ENCODE peak calls at places on chromosomes 6 and 20, in six cellular contexts. S, F, Y, G, P and U are unnamed samples.

GRCh38 chr6:119608994-119609393 is 259.4 kb upstream of the MAN1A1 start:
- DNase-seq in G (no peak), Y (no peak), S (no peak), P (no peak), F (no peak), U (no peak)

GRCh38 chr6:10613077-10613476 is 81.3 kb downstream of the C6orf52 start:
- DNase-seq in G (no peak), P (peak), F (peak), S (peak), Y (no peak), U (no peak)

GRCh38 chr20:46994341-46994740 is 99.7 kb downstream of the EYA2 start:
- DNase-seq in F (no peak), G (peak), Y (no peak), S (no peak), P (no peak), U (peak)

GRCh38 chr20:50317644-50318043 is 127.0 kb downstream of the CEBPB start:
- DNase-seq in Y (no peak), F (no peak), S (no peak), P (no peak), G (no peak), U (no peak)

GRCh38 chr6:87407531-87407895 is 259 bp upstream of the CFAP206 start:
- DNase-seq in Y (peak), S (peak), G (peak), P (peak), F (peak), U (no peak)

GRCh38 chr20:45445805-45446562 is 23.6 kb upstream of the WFDC2 start:
- DNase-seq in P (no peak), S (peak), F (no peak), Y (peak), G (peak), U (no peak)

GRCh38 chr20:24823989-24824693 is 124.9 kb upstream of the CST7 start:
- DNase-seq in S (no peak), P (no peak), G (no peak), Y (no peak), F (no peak), U (no peak)

GRCh38 chr6:106535012-106535411 is 94.3 kb downstream of the RTN4IP1 start:
- DNase-seq in S (no peak), F (no peak), P (no peak), Y (no peak), G (no peak), U (no peak)

GRCh38 chr6:149483302-149483701 is 1.5 kb downstream of the ZC3H12D start:
- DNase-seq in S (no peak), F (no peak), Y (no peak), P (no peak), G (no peak), U (peak)

GRCh38 chr20:9280654-9281053 is 211.8 kb downstream of the PLCB4 start:
- DNase-seq in P (no peak), Y (no peak), G (no peak), S (peak), F (peak), U (no peak)

GRCh38 chr20:62595069-62595468 is 47.2 kb upstream of the SLCO4A1 start:
- DNase-seq in Y (no peak), P (no peak), F (no peak), S (no peak), G (no peak), U (no peak)

GRCh38 chr20:63132131-63132714 is 83.7 kb downstream of the YTHDF1 start:
- DNase-seq in S (no peak), Y (no peak), P (no peak), F (no peak), G (no peak), U (no peak)

GRCh38 chr20:25984933-25985332 is 288.3 kb upstream of the ZNF337 start:
- DNase-seq in F (peak), S (no peak), G (no peak), P (no peak), Y (no peak), U (no peak)

GRCh38 chr6:168118935-168119334 is 39.9 kb upstream of the FRMD1 start:
- DNase-seq in G (no peak), P (no peak), F (no peak), Y (no peak), S (no peak), U (no peak)

GRCh38 chr6:159819098-159819497 is 19.0 kb downstream of the PNLDC1 start:
- DNase-seq in S (no peak), Y (no peak), P (no peak), G (no peak), F (no peak), U (no peak)

GRCh38 chr6:159982726-159983506 is 14.0 kb downstream of the IGF2R start:
- DNase-seq in F (peak), Y (no peak), S (peak), G (no peak), P (peak), U (no peak)

GRCh38 chr20:47544852-47545251 is 43.2 kb downstream of the NCOA3 start:
- DNase-seq in P (peak), G (no peak), Y (no peak), F (peak), S (peak), U (no peak)

GRCh38 chr6:84766118-84766683 is 1.8 kb upstream of the TBX18 start:
- DNase-seq in S (no peak), G (no peak), P (no peak), F (no peak), Y (no peak), U (no peak)

GRCh38 chr20:5670874-5671273 is 79.3 kb upstream of the SHLD1 start:
- DNase-seq in Y (no peak), P (no peak), F (no peak), G (no peak), S (no peak), U (no peak)

GRCh38 chr6:138509371-138509770 is 10.1 kb upstream of the NHSL1 start:
- DNase-seq in G (peak), P (peak), Y (peak), S (peak), F (peak), U (peak)

GRCh38 chr6:121504227-121504626 is 68.8 kb downstream of the GJA1 start:
- DNase-seq in S (peak), G (no peak), F (peak), Y (peak), P (peak), U (no peak)

GRCh38 chr20:50471231-50471630 is 39.0 kb upstream of the PTPN1 start:
- DNase-seq in G (no peak), F (no peak), S (no peak), Y (no peak), P (no peak), U (no peak)

GRCh38 chr6:55726144-55726543 is 147.2 kb upstream of the HMGCLL1 start:
- DNase-seq in F (no peak), G (no peak), S (no peak), Y (no peak), P (peak), U (no peak)

GRCh38 chr20:63915471-63915870 is 20.5 kb downstream of the DNAJC5 start:
- DNase-seq in G (no peak), F (no peak), S (no peak), P (no peak), Y (no peak), U (no peak)